ENCODE peak calls at places on chromosomes 4 and X, in four cellular contexts. Y, U, B and N are unnamed samples.

GRCh38 chrX:136766785-136767103 is 14.0 kb downstream of the ARHGEF6 start:
- DNase-seq in Y (peak), U (no peak), B (no peak), N (no peak)

GRCh38 chr4:147351083-147351787 is 129.7 kb upstream of the EDNRA start:
- DNase-seq in Y (no peak), U (no peak), B (no peak), N (no peak)

GRCh38 chrX:130669233-130669632 is 233.8 kb downstream of the ENOX2 start:
- DNase-seq in Y (no peak), U (no peak), B (no peak), N (no peak)

GRCh38 chr4:244471-244870 is 60.8 kb downstream of the ZNF732 start:
- DNase-seq in Y (peak), U (peak), B (peak), N (peak)

GRCh38 chr4:112270643-112271484 is 14.8 kb downstream of the TIFA start:
- DNase-seq in Y (no peak), U (no peak), B (no peak), N (no peak)

GRCh38 chr4:4801013-4801412 is 58.5 kb upstream of the MSX1 start:
- DNase-seq in Y (no peak), U (no peak), B (no peak), N (no peak)

GRCh38 chrX:133661962-133662839 is 246.9 kb upstream of the GPC4 start:
- DNase-seq in Y (no peak), U (no peak), B (no peak), N (no peak)

GRCh38 chr4:2512396-2513135 is 23.9 kb upstream of the FAM193A start:
- DNase-seq in Y (no peak), U (no peak), B (no peak), N (no peak)

GRCh38 chr4:103450693-103451092 is 252.6 kb upstream of the CENPE start:
- DNase-seq in Y (no peak), U (no peak), B (no peak), N (no peak)

GRCh38 chr4:98873059-98873458 is 55.9 kb downstream of the EIF4E start:
- DNase-seq in Y (no peak), U (no peak), B (no peak), N (no peak)

GRCh38 chrX:86946569-86946968 is 571.0 kb upstream of the KLHL4 start:
- DNase-seq in Y (peak), U (peak), B (peak), N (peak)

GRCh38 chr4:11428701-11429571 is at the start of gene HS3ST1:
- DNase-seq in Y (peak), U (peak), B (peak), N (peak)

GRCh38 chr4:25022741-25023140 is 8.0 kb downstream of the LGI2 start:
- DNase-seq in Y (no peak), U (no peak), B (no peak), N (no peak)

GRCh38 chr4:183987987-183988392 is 82.9 kb downstream of the STOX2 start:
- DNase-seq in Y (peak), U (no peak), B (peak), N (no peak)

GRCh38 chr4:86977621-86978184 is 42.9 kb downstream of the AFF1 start:
- DNase-seq in Y (no peak), U (no peak), B (no peak), N (peak)

GRCh38 chr4:75229783-75230570 is 284.2 kb downstream of the RCHY1 start:
- DNase-seq in Y (no peak), U (no peak), B (no peak), N (no peak)

GRCh38 chr4:26022346-26022891 is 108.4 kb downstream of the SMIM20 start:
- DNase-seq in Y (no peak), U (peak), B (no peak), N (peak)

GRCh38 chrX:1507511-1508463 is 29.2 kb downstream of the P2RY8 start:
- DNase-seq in Y (no peak), U (no peak), B (no peak), N (no peak)